ENCODE peak calls at places on chromosomes 13 and 19, in four cellular contexts. One of them, this sample, is unnamed.

GRCh38 chr13:50864492-50864891 is 21.0 kb upstream of the DLEU7 start:
- DNase-seq in endothelial cell: no peak
- DNase-seq in stimulated activated CD4-positive, alpha-beta T cell treated with anti-CD3 and anti-CD28 coated beads, Interleukin-1b, Interleukin-23, amount 100 ng/mL, for 1 hour: no peak
- DNase-seq in COR-L47: no peak
- DNase-seq in this sample: no peak

GRCh38 chr13:24251525-24251924 is 57.9 kb upstream of the C1QTNF9 start:
- DNase-seq in endothelial cell: no peak
- DNase-seq in COR-L47: no peak
- DNase-seq in stimulated activated CD4-positive, alpha-beta T cell treated with anti-CD3 and anti-CD28 coated beads, Interleukin-1b, Interleukin-23, amount 100 ng/mL, for 1 hour: peak; percentile 40
- DNase-seq in this sample: no peak

GRCh38 chr13:47679391-47679790 is 321.7 kb downstream of the SUCLA2 start:
- DNase-seq in COR-L47: no peak
- DNase-seq in stimulated activated CD4-positive, alpha-beta T cell treated with anti-CD3 and anti-CD28 coated beads, Interleukin-1b, Interleukin-23, amount 100 ng/mL, for 1 hour: no peak
- DNase-seq in endothelial cell: no peak
- DNase-seq in this sample: no peak

GRCh38 chr13:82829040-82829439 is 1053.2 kb downstream of the SLITRK1 start:
- DNase-seq in COR-L47: no peak
- DNase-seq in stimulated activated CD4-positive, alpha-beta T cell treated with anti-CD3 and anti-CD28 coated beads, Interleukin-1b, Interleukin-23, amount 100 ng/mL, for 1 hour: no peak
- DNase-seq in endothelial cell: no peak
- DNase-seq in this sample: no peak

GRCh38 chr13:76016799-76017198 is 380.7 kb downstream of the LMO7 start:
- DNase-seq in COR-L47: peak; percentile 11
- DNase-seq in endothelial cell: peak; percentile 51
- DNase-seq in stimulated activated CD4-positive, alpha-beta T cell treated with anti-CD3 and anti-CD28 coated beads, Interleukin-1b, Interleukin-23, amount 100 ng/mL, for 1 hour: no peak
- DNase-seq in this sample: no peak

GRCh38 chr13:28059214-28059613 is 41.2 kb downstream of the FLT3 start:
- DNase-seq in endothelial cell: peak; percentile 66
- DNase-seq in COR-L47: peak; percentile 6
- DNase-seq in stimulated activated CD4-positive, alpha-beta T cell treated with anti-CD3 and anti-CD28 coated beads, Interleukin-1b, Interleukin-23, amount 100 ng/mL, for 1 hour: peak; percentile 19
- DNase-seq in this sample: no peak

GRCh38 chr13:99320693-99321481 is 13.7 kb upstream of the GPR183 start:
- DNase-seq in COR-L47: no peak
- DNase-seq in stimulated activated CD4-positive, alpha-beta T cell treated with anti-CD3 and anti-CD28 coated beads, Interleukin-1b, Interleukin-23, amount 100 ng/mL, for 1 hour: no peak
- DNase-seq in endothelial cell: no peak
- DNase-seq in this sample: no peak

GRCh38 chr13:97928306-97928705 is 25.2 kb upstream of the IPO5 start:
- DNase-seq in COR-L47: no peak
- DNase-seq in endothelial cell: no peak
- DNase-seq in stimulated activated CD4-positive, alpha-beta T cell treated with anti-CD3 and anti-CD28 coated beads, Interleukin-1b, Interleukin-23, amount 100 ng/mL, for 1 hour: no peak
- DNase-seq in this sample: no peak

GRCh38 chr13:113941571-113942191 is 32.2 kb downstream of the C13orf46 start:
- DNase-seq in stimulated activated CD4-positive, alpha-beta T cell treated with anti-CD3 and anti-CD28 coated beads, Interleukin-1b, Interleukin-23, amount 100 ng/mL, for 1 hour: no peak
- DNase-seq in COR-L47: no peak
- DNase-seq in endothelial cell: no peak
- DNase-seq in this sample: no peak

GRCh38 chr19:43872547-43873336 is 45.6 kb downstream of the ZNF283 start:
- DNase-seq in stimulated activated CD4-positive, alpha-beta T cell treated with anti-CD3 and anti-CD28 coated beads, Interleukin-1b, Interleukin-23, amount 100 ng/mL, for 1 hour: no peak
- DNase-seq in COR-L47: no peak
- DNase-seq in endothelial cell: no peak
- DNase-seq in this sample: no peak

GRCh38 chr19:44576843-44577565 is 36.4 kb upstream of the IGSF23 start:
- DNase-seq in COR-L47: peak; percentile 37
- DNase-seq in endothelial cell: peak; percentile 23
- DNase-seq in stimulated activated CD4-positive, alpha-beta T cell treated with anti-CD3 and anti-CD28 coated beads, Interleukin-1b, Interleukin-23, amount 100 ng/mL, for 1 hour: no peak
- DNase-seq in this sample: no peak

GRCh38 chr19:574658-575526 is 2.5 kb downstream of the BSG start:
- DNase-seq in stimulated activated CD4-positive, alpha-beta T cell treated with anti-CD3 and anti-CD28 coated beads, Interleukin-1b, Interleukin-23, amount 100 ng/mL, for 1 hour: no peak
- DNase-seq in COR-L47: no peak
- DNase-seq in endothelial cell: no peak
- DNase-seq in this sample: peak; percentile 43

GRCh38 chr19:48985711-48986110 is 7.4 kb downstream of the GYS1 start:
- DNase-seq in COR-L47: no peak
- DNase-seq in stimulated activated CD4-positive, alpha-beta T cell treated with anti-CD3 and anti-CD28 coated beads, Interleukin-1b, Interleukin-23, amount 100 ng/mL, for 1 hour: no peak
- DNase-seq in endothelial cell: no peak
- DNase-seq in this sample: no peak

GRCh38 chr19:53394522-53394973 is 401 bp upstream of the ZNF765 start:
- DNase-seq in COR-L47: no peak
- DNase-seq in stimulated activated CD4-positive, alpha-beta T cell treated with anti-CD3 and anti-CD28 coated beads, Interleukin-1b, Interleukin-23, amount 100 ng/mL, for 1 hour: no peak
- DNase-seq in endothelial cell: peak; percentile 49
- DNase-seq in this sample: peak; percentile 63

GRCh38 chr19:38869836-38870607 is 8.1 kb downstream of the RINL start:
- DNase-seq in stimulated activated CD4-positive, alpha-beta T cell treated with anti-CD3 and anti-CD28 coated beads, Interleukin-1b, Interleukin-23, amount 100 ng/mL, for 1 hour: peak; percentile 87
- DNase-seq in COR-L47: no peak
- DNase-seq in endothelial cell: peak; percentile 68
- DNase-seq in this sample: peak; percentile 77

GRCh38 chr19:45901432-45901903 is 945 bp downstream of the MYPOP start:
- DNase-seq in COR-L47: peak; percentile 17
- DNase-seq in stimulated activated CD4-positive, alpha-beta T cell treated with anti-CD3 and anti-CD28 coated beads, Interleukin-1b, Interleukin-23, amount 100 ng/mL, for 1 hour: no peak
- DNase-seq in endothelial cell: no peak
- DNase-seq in this sample: peak; percentile 61

GRCh38 chr19:23460656-23461055 is 65.4 kb upstream of the ZNF91 start:
- DNase-seq in COR-L47: no peak
- DNase-seq in endothelial cell: no peak
- DNase-seq in stimulated activated CD4-positive, alpha-beta T cell treated with anti-CD3 and anti-CD28 coated beads, Interleukin-1b, Interleukin-23, amount 100 ng/mL, for 1 hour: no peak
- DNase-seq in this sample: no peak

GRCh38 chr13:95656386-95657015 is 12.0 kb upstream of the DZIP1 start:
- DNase-seq in stimulated activated CD4-positive, alpha-beta T cell treated with anti-CD3 and anti-CD28 coated beads, Interleukin-1b, Interleukin-23, amount 100 ng/mL, for 1 hour: no peak
- DNase-seq in endothelial cell: no peak
- DNase-seq in COR-L47: no peak
- DNase-seq in this sample: no peak

GRCh38 chr19:45952691-45953505 is 20.8 kb downstream of the NOVA2 start:
- DNase-seq in endothelial cell: peak; percentile 68
- DNase-seq in COR-L47: peak; percentile 87
- DNase-seq in stimulated activated CD4-positive, alpha-beta T cell treated with anti-CD3 and anti-CD28 coated beads, Interleukin-1b, Interleukin-23, amount 100 ng/mL, for 1 hour: no peak
- DNase-seq in this sample: peak; percentile 64

GRCh38 chr13:95296326-95296939 is 4.8 kb downstream of the ABCC4 start:
- DNase-seq in stimulated activated CD4-positive, alpha-beta T cell treated with anti-CD3 and anti-CD28 coated beads, Interleukin-1b, Interleukin-23, amount 100 ng/mL, for 1 hour: no peak
- DNase-seq in COR-L47: no peak
- DNase-seq in endothelial cell: peak; percentile 68
- DNase-seq in this sample: no peak

GRCh38 chr13:99322297-99323103 is 15.3 kb upstream of the GPR183 start:
- DNase-seq in endothelial cell: no peak
- DNase-seq in COR-L47: no peak
- DNase-seq in stimulated activated CD4-positive, alpha-beta T cell treated with anti-CD3 and anti-CD28 coated beads, Interleukin-1b, Interleukin-23, amount 100 ng/mL, for 1 hour: no peak
- DNase-seq in this sample: no peak

GRCh38 chr19:48751835-48752510 is 468 bp downstream of the FUT1 start:
- DNase-seq in stimulated activated CD4-positive, alpha-beta T cell treated with anti-CD3 and anti-CD28 coated beads, Interleukin-1b, Interleukin-23, amount 100 ng/mL, for 1 hour: no peak
- DNase-seq in endothelial cell: no peak
- DNase-seq in COR-L47: no peak
- DNase-seq in this sample: no peak

GRCh38 chr13:99053636-99054233 is 75.9 kb upstream of the DOCK9 start:
- DNase-seq in stimulated activated CD4-positive, alpha-beta T cell treated with anti-CD3 and anti-CD28 coated beads, Interleukin-1b, Interleukin-23, amount 100 ng/mL, for 1 hour: no peak
- DNase-seq in COR-L47: no peak
- DNase-seq in endothelial cell: no peak
- DNase-seq in this sample: no peak

GRCh38 chr13:26468203-26468602 is 89.3 kb upstream of the WASF3 start:
- DNase-seq in COR-L47: no peak
- DNase-seq in endothelial cell: no peak
- DNase-seq in stimulated activated CD4-positive, alpha-beta T cell treated with anti-CD3 and anti-CD28 coated beads, Interleukin-1b, Interleukin-23, amount 100 ng/mL, for 1 hour: no peak
- DNase-seq in this sample: no peak

GRCh38 chr19:30662211-30662861 is 290.2 kb downstream of the ZNF536 start:
- DNase-seq in endothelial cell: no peak
- DNase-seq in stimulated activated CD4-positive, alpha-beta T cell treated with anti-CD3 and anti-CD28 coated beads, Interleukin-1b, Interleukin-23, amount 100 ng/mL, for 1 hour: no peak
- DNase-seq in COR-L47: no peak
- DNase-seq in this sample: no peak

GRCh38 chr19:43936219-43936618 is 1.1 kb upstream of the ZNF45 start:
- DNase-seq in COR-L47: no peak
- DNase-seq in endothelial cell: no peak
- DNase-seq in stimulated activated CD4-positive, alpha-beta T cell treated with anti-CD3 and anti-CD28 coated beads, Interleukin-1b, Interleukin-23, amount 100 ng/mL, for 1 hour: no peak
- DNase-seq in this sample: no peak

GRCh38 chr13:47813683-47814082 is 187.4 kb downstream of the SUCLA2 start:
- DNase-seq in COR-L47: no peak
- DNase-seq in stimulated activated CD4-positive, alpha-beta T cell treated with anti-CD3 and anti-CD28 coated beads, Interleukin-1b, Interleukin-23, amount 100 ng/mL, for 1 hour: no peak
- DNase-seq in endothelial cell: no peak
- DNase-seq in this sample: no peak

GRCh38 chr19:56071151-56071550 is 49.9 kb downstream of the ZNF787 start:
- DNase-seq in stimulated activated CD4-positive, alpha-beta T cell treated with anti-CD3 and anti-CD28 coated beads, Interleukin-1b, Interleukin-23, amount 100 ng/mL, for 1 hour: no peak
- DNase-seq in COR-L47: peak; percentile 1
- DNase-seq in endothelial cell: peak; percentile 31
- DNase-seq in this sample: no peak

GRCh38 chr13:111665691-111666095 is 345.3 kb downstream of the TEX29 start:
- DNase-seq in endothelial cell: no peak
- DNase-seq in stimulated activated CD4-positive, alpha-beta T cell treated with anti-CD3 and anti-CD28 coated beads, Interleukin-1b, Interleukin-23, amount 100 ng/mL, for 1 hour: no peak
- DNase-seq in COR-L47: no peak
- DNase-seq in this sample: no peak

GRCh38 chr13:74187564-74187963 is 53.4 kb upstream of the KLF12 start:
- DNase-seq in COR-L47: no peak
- DNase-seq in endothelial cell: no peak
- DNase-seq in stimulated activated CD4-positive, alpha-beta T cell treated with anti-CD3 and anti-CD28 coated beads, Interleukin-1b, Interleukin-23, amount 100 ng/mL, for 1 hour: no peak
- DNase-seq in this sample: no peak

GRCh38 chr13:46638262-46638661 is 85.3 kb downstream of the LRCH1 start:
- DNase-seq in COR-L47: no peak
- DNase-seq in stimulated activated CD4-positive, alpha-beta T cell treated with anti-CD3 and anti-CD28 coated beads, Interleukin-1b, Interleukin-23, amount 100 ng/mL, for 1 hour: no peak
- DNase-seq in endothelial cell: no peak
- DNase-seq in this sample: no peak